ENCODE peak calls at places on chromosomes 12 and 14, in four cellular contexts. J is HEK293T, I is GM12878, M is HepG2. Q is an unnamed sample.

GRCh38 chr12:67161322-67161918 is 107.7 kb upstream of the CAND1 start:
- DNase-seq in J (peak; percentile 46), I (no peak), M (peak; percentile 18), Q (peak; percentile 19)

GRCh38 chr14:85572845-85573244 is 42.9 kb downstream of the FLRT2 start:
- DNase-seq in J (no peak), I (no peak), M (no peak), Q (no peak)

GRCh38 chr14:90850487-90850886 is 34.3 kb upstream of the TTC7B start:
- DNase-seq in J (no peak), I (no peak), M (peak; percentile 30), Q (no peak)

GRCh38 chr12:111404362-111405148 is 1.2 kb upstream of the SH2B3 start:
- DNase-seq in J (no peak), I (no peak), M (peak; percentile 33), Q (peak; percentile 83)

GRCh38 chr12:8992086-8992409 is 2.7 kb downstream of the KLRG1 start:
- DNase-seq in J (no peak), I (no peak), M (no peak), Q (no peak)

GRCh38 chr12:27398466-27398865 is 48.1 kb upstream of the SMCO2 start:
- DNase-seq in J (no peak), I (no peak), M (no peak), Q (no peak)

GRCh38 chr12:122862872-122863701 is 27.8 kb downstream of the HIP1R start:
- DNase-seq in J (no peak), I (no peak), M (peak; percentile 78), Q (no peak)

GRCh38 chr12:50842637-50843493 is at the start of gene TMPRSS12:
- DNase-seq in J (no peak), I (no peak), M (no peak), Q (no peak)

GRCh38 chr12:1825382-1826102 is 5.2 kb downstream of the LRTM2 start:
- DNase-seq in J (no peak), I (no peak), M (peak; percentile 75), Q (no peak)

GRCh38 chr12:68092976-68093375 is 66.6 kb downstream of the IFNG start:
- DNase-seq in J (no peak), I (no peak), M (no peak), Q (no peak)

GRCh38 chr12:116813271-116814041 is 67.8 kb downstream of the HRK start:
- DNase-seq in J (no peak), I (no peak), M (no peak), Q (no peak)

GRCh38 chr12:48901278-48901677 is 24.0 kb downstream of the FKBP11 start:
- DNase-seq in J (no peak), I (peak; percentile 27), M (no peak), Q (no peak)

GRCh38 chr14:48035836-48036235 is 360.4 kb upstream of the MDGA2 start:
- DNase-seq in J (no peak), I (no peak), M (no peak), Q (no peak)

GRCh38 chr12:19572920-19573558 is 133.7 kb downstream of the AEBP2 start:
- DNase-seq in J (peak; percentile 50), I (no peak), M (peak; percentile 45), Q (peak; percentile 52)

GRCh38 chr12:107478881-107479280 is 206.7 kb upstream of the PWP1 start:
- DNase-seq in J (no peak), I (no peak), M (no peak), Q (no peak)

GRCh38 chr14:57560681-57561080 is 67.0 kb upstream of the CCDC198 start:
- DNase-seq in J (no peak), I (peak; percentile 38), M (no peak), Q (no peak)

GRCh38 chr12:56296207-56296785 is 3.8 kb downstream of the CS start:
- DNase-seq in J (no peak), I (no peak), M (no peak), Q (no peak)

GRCh38 chr12:52063986-52064649 is 5.7 kb upstream of the ATG101 start:
- DNase-seq in J (no peak), I (no peak), M (no peak), Q (peak; percentile 53)

GRCh38 chr12:19744760-19745218 is 305.5 kb downstream of the AEBP2 start:
- DNase-seq in J (no peak), I (no peak), M (no peak), Q (no peak)

GRCh38 chr12:52650520-52651081 is 1.4 kb downstream of the KRT2 start:
- DNase-seq in J (no peak), I (no peak), M (no peak), Q (no peak)

GRCh38 chr14:68598621-68599447 is 194.0 kb downstream of the ZFP36L1 start:
- DNase-seq in J (no peak), I (no peak), M (peak; percentile 94), Q (no peak)

GRCh38 chr12:27123642-27124041 is 41.3 kb upstream of the C12orf71 start:
- DNase-seq in J (no peak), I (no peak), M (peak; percentile 27), Q (peak; percentile 11)

GRCh38 chr14:82420874-82421273 is 887.2 kb upstream of the SEL1L start:
- DNase-seq in J (no peak), I (no peak), M (no peak), Q (no peak)

GRCh38 chr12:121917950-121918678 is at the start of gene CFAP251:
- DNase-seq in J (peak; percentile 55), I (peak; percentile 50), M (no peak), Q (peak; percentile 26)

GRCh38 chr12:53219116-53219955 is 12.3 kb upstream of the ITGB7 start:
- DNase-seq in J (no peak), I (no peak), M (no peak), Q (peak; percentile 46)

GRCh38 chr12:26271889-26272492 is 76.6 kb downstream of the SSPN start:
- DNase-seq in J (no peak), I (peak; percentile 69), M (no peak), Q (no peak)

GRCh38 chr14:68982581-68982980 is 3.5 kb upstream of the ACTN1 start:
- DNase-seq in J (no peak), I (no peak), M (no peak), Q (no peak)

GRCh38 chr12:130716918-130717306 is 813 bp upstream of the RIMBP2 start:
- DNase-seq in J (no peak), I (peak; percentile 40), M (no peak), Q (no peak)

GRCh38 chr12:51460519-51460918 is 35.9 kb downstream of the SLC4A8 start:
- DNase-seq in J (no peak), I (no peak), M (peak; percentile 46), Q (no peak)

GRCh38 chr14:71320734-71321555 is 413.7 kb downstream of the PCNX1 start:
- DNase-seq in J (peak; percentile 59), I (no peak), M (no peak), Q (peak; percentile 52)

GRCh38 chr12:45260854-45261253 is 45.0 kb downstream of the ANO6 start:
- DNase-seq in J (no peak), I (no peak), M (no peak), Q (no peak)

GRCh38 chr14:64411001-64411400 is 22.8 kb downstream of the MTHFD1 start:
- DNase-seq in J (no peak), I (no peak), M (no peak), Q (no peak)

GRCh38 chr12:3097186-3097804 is 20.1 kb downstream of the TSPAN9 start:
- DNase-seq in J (no peak), I (no peak), M (peak; percentile 69), Q (peak; percentile 70)

GRCh38 chr12:47881826-47882427 is 22.9 kb downstream of the VDR start:
- DNase-seq in J (no peak), I (no peak), M (no peak), Q (no peak)

GRCh38 chr12:88113871-88114270 is 28.0 kb downstream of the CEP290 start:
- DNase-seq in J (no peak), I (no peak), M (no peak), Q (no peak)

GRCh38 chr14:88993946-88994345 is 169.5 kb downstream of the TTC8 start:
- DNase-seq in J (no peak), I (no peak), M (no peak), Q (no peak)

GRCh38 chr14:61872452-61872851 is 110.2 kb downstream of the SNAPC1 start:
- DNase-seq in J (no peak), I (peak; percentile 73), M (no peak), Q (no peak)

GRCh38 chr12:108730337-108731104 is 797 bp downstream of the CORO1C start:
- DNase-seq in J (peak; percentile 60), I (no peak), M (peak; percentile 54), Q (peak; percentile 59)

GRCh38 chr14:100804558-100805309 is 21.2 kb upstream of the MEG3 start:
- DNase-seq in J (no peak), I (no peak), M (no peak), Q (no peak)

GRCh38 chr12:57837779-57838562 is 8.6 kb downstream of the CTDSP2 start:
- DNase-seq in J (no peak), I (no peak), M (no peak), Q (no peak)

DNA sequence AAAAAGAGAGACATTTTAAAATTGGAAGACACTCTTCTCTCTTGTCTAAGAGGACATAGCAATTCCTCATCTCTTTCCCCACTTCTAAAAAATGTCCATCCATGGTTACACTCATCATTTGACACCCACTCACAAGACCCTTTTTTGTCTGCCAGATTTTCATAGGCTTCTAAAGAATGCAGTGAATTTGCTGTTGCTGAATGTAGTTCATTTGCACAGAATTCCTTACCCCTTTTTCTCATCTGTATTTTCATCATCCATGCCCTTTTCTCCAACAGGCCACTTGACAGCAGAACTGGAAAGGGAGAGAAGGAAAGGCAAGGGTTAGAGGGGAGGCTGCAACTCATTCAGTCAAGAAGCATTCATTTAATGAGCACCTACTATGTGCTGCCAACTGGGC is 128.0 kb downstream of the NUAK1 start:
- DNase-seq in J (no peak), I (no peak), M (no peak), Q (no peak)
- TF ChIP-seq FOXK2 in J (no peak), I (no peak), M (no peak), Q (no peak)

GRCh38 chr14:106200539-106201310 is 674.3 kb downstream of the TMEM121 start:
- DNase-seq in J (no peak), I (no peak), M (no peak), Q (no peak)

GRCh38 chr14:106201376-106201775 is 675.0 kb downstream of the TMEM121 start:
- DNase-seq in J (no peak), I (no peak), M (no peak), Q (no peak)

GRCh38 chr14:106207316-106207715 is 680.9 kb downstream of the TMEM121 start:
- DNase-seq in J (no peak), I (no peak), M (peak; percentile 15), Q (no peak)

GRCh38 chr14:106203438-106203837 is 677.1 kb downstream of the TMEM121 start:
- DNase-seq in J (no peak), I (no peak), M (no peak), Q (peak; percentile 82)

GRCh38 chr14:106204063-106204462 is 677.7 kb downstream of the TMEM121 start:
- DNase-seq in J (no peak), I (no peak), M (no peak), Q (peak; percentile 40)
- TF ChIP-seq FOXK2 in J (no peak), I (no peak), M (no peak), Q (no peak)

DNA sequence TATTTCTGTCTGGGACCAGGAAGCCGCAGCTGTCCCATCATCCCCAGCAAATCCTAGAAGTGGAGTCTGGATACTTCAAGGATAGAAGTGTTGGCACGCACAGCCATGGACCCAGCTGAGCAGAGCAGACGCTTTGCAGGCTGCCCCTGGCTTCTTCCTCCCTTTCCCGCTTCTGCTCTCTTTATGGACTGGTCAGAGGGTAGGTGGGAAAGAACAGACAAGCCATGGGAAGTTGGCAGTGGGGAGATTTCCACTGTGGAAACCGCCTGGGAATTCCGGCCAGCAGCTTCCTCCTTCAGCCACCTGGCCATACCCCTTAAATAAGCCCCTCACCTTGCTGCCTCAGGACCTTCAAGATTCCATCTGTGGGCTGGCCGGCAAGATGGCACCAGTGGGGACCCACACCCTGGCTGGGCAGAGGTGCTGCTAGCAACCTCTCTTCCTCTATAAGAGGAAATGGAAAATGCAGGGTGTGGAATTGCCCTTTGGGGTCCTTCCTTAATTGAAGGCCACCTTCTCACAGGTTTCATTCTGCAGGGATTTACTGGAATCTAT is 20.6 kb downstream of the OTUB2 start:
- DNase-seq in J (no peak), I (no peak), M (no peak), Q (no peak)
- TF ChIP-seq FOXK2 in J (no peak), I (no peak), M (no peak), Q (no peak)

GRCh38 chr12:11907625-11908024 is 163.1 kb upstream of the BCL2L14 start:
- DNase-seq in J (no peak), I (no peak), M (no peak), Q (no peak)
- TF ChIP-seq FOXK2 in J (no peak), I (no peak), M (no peak), Q (no peak)

Q was measured in K562.